ENCODE peak calls at places on chromosomes 12 and 14, in seven cellular contexts. C is GM23338, G is ovary, Y is left ventricle myocardium inferior, I is suprapubic skin, X is H9, Q is PC-3. E is an unnamed sample.
A peak's percentile ranks its signal among the peaks of the same experiment; 100 is the strongest.

GRCh38 chr12:65868133-65868705 is 43.9 kb downstream of the HMGA2 start:
- DNase-seq in G (no peak), X (no peak), Q (no peak), C (no peak), I (no peak), Y (no peak), E (no peak)

GRCh38 chr14:95432152-95433093 is 84.0 kb downstream of the SYNE3 start:
- DNase-seq in I (peak; percentile 55), X (peak; percentile 75), G (peak; percentile 68), C (peak; percentile 76), Y (peak; percentile 41), Q (peak; percentile 47), E (no peak)

GRCh38 chr12:38745601-38746000 is 159.8 kb downstream of the CPNE8 start:
- DNase-seq in C (peak; percentile 59), G (no peak), Y (no peak), Q (no peak), I (no peak), X (peak; percentile 32), E (no peak)

GRCh38 chr12:83826112-83826511 is 1086.5 kb downstream of the SLC6A15 start:
- DNase-seq in X (peak; percentile 84), Q (peak; percentile 79), I (no peak), G (no peak), C (peak; percentile 76), Y (no peak), E (no peak)

GRCh38 chr14:28745176-28745575 is 21.4 kb upstream of the FOXG1 start:
- DNase-seq in Y (no peak), Q (no peak), C (no peak), G (no peak), I (no peak), X (no peak), E (no peak)

GRCh38 chr14:88210426-88210825 is 112.6 kb downstream of the KCNK10 start:
- DNase-seq in X (no peak), Y (peak; percentile 32), C (no peak), G (peak; percentile 29), I (no peak), Q (no peak), E (no peak)

GRCh38 chr12:52132754-52133161 is 53.3 kb downstream of the SMIM41 start:
- DNase-seq in C (no peak), I (no peak), Q (no peak), Y (no peak), G (no peak), X (no peak), E (no peak)

GRCh38 chr14:106605548-106606448 is 1079.4 kb downstream of the TMEM121 start:
- DNase-seq in G (no peak), Q (no peak), C (no peak), Y (peak; percentile 18), X (no peak), I (no peak), E (no peak)

GRCh38 chr12:121513464-121514183 is 67.2 kb downstream of the KDM2B start:
- DNase-seq in Q (peak; percentile 44), X (peak; percentile 94), C (peak; percentile 82), G (no peak), I (no peak), Y (no peak), E (no peak)

GRCh38 chr12:104929926-104930325 is 28.2 kb downstream of the SLC41A2 start:
- DNase-seq in C (no peak), X (no peak), Y (no peak), Q (no peak), G (no peak), I (no peak), E (no peak)

GRCh38 chr12:83573676-83574075 is 887.0 kb downstream of the TMTC2 start:
- DNase-seq in X (no peak), I (no peak), C (no peak), G (no peak), Y (no peak), Q (peak; percentile 88), E (no peak)

GRCh38 chr14:74400328-74400727 is 25.7 kb downstream of the SYNDIG1L start:
- DNase-seq in I (peak; percentile 16), G (no peak), Y (no peak), C (peak; percentile 73), Q (no peak), X (peak; percentile 71), E (peak; percentile 32)

GRCh38 chr14:76591270-76591669 is 170.0 kb upstream of the VASH1 start:
- DNase-seq in X (no peak), G (no peak), C (no peak), Q (no peak), I (no peak), Y (no peak), E (no peak)

GRCh38 chr12:47758834-47759690 is at the start of gene RAPGEF3:
- DNase-seq in G (peak; percentile 87), C (peak; percentile 91), X (peak; percentile 89), I (peak; percentile 91), Y (peak; percentile 87), Q (peak; percentile 87), E (peak; percentile 83)

GRCh38 chr12:103768467-103769123 is 72.4 kb downstream of the NT5DC3 start:
- DNase-seq in G (no peak), I (no peak), Q (peak; percentile 17), X (peak; percentile 50), C (no peak), Y (no peak), E (no peak)

GRCh38 chr14:89793367-89793716 is 161.2 kb downstream of the EFCAB11 start:
- DNase-seq in Y (no peak), Q (no peak), G (no peak), X (no peak), I (no peak), C (no peak), E (no peak)

GRCh38 chr12:87509233-87509820 is 519.9 kb downstream of the C12orf50 start:
- DNase-seq in Q (peak; percentile 82), G (no peak), I (no peak), C (peak; percentile 5), X (no peak), Y (no peak), E (no peak)

GRCh38 chr14:25413058-25413457 is 363.1 kb upstream of the STXBP6 start:
- DNase-seq in G (no peak), C (no peak), Y (no peak), X (no peak), I (no peak), Q (no peak), E (no peak)

GRCh38 chr14:25406818-25407217 is 356.9 kb upstream of the STXBP6 start:
- DNase-seq in C (peak; percentile 90), Q (peak; percentile 57), Y (no peak), G (no peak), I (no peak), X (peak; percentile 56), E (no peak)

DNA sequence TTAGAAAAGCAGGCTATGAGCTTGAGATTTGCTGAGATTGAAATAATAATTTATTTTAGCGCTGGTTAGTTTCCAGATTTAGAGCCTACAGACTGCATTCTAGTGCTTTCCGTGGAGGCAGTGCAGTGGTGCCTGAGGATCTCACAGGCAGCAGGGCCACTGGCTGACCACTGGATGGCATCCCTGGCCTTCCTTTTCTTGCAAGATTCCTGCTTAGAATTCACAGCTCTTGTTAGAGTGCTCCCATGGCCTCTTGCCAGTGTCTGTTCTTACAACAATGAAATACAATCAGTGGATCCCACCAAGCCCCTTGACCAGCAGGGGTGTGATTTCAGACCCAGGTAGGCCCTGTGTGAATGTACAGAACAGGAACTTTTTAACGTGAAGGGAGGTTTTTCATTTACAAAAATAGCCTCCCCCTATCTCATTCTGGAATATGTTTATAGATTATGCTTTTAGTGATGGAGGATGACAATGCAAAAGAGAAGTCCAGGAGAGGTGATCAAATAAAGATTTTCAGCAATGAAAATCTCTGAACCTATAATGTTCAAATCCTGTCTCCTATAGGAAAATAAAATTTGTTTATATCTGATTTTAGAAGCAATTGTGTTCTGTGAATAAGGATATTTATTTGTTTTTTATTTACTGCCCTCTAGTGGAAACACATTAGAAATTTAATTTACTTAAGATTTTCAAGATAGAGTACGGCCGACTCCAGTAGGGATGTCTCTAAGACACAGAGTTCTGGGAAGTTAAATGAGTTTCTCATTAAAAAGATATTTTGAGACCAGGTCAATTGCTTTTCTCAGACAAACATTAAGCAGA is 362.2 kb upstream of the STXBP6 start:
- DNase-seq in Y (no peak), I (no peak), G (no peak), X (peak; percentile 77), C (peak; percentile 71), Q (peak; percentile 7), E (no peak)
- TF ChIP-seq CTCF in Y (peak; percentile 29), I (no peak), G (no peak), X (peak; percentile 64), C (peak; percentile 53), Q (peak; percentile 48), E (no peak)

GRCh38 chr14:63896278-63896720 is 43.5 kb downstream of the SYNE2 start:
- DNase-seq in X (no peak), C (no peak), Q (peak; percentile 73), I (no peak), Y (peak; percentile 49), G (peak; percentile 67), E (peak; percentile 80)
- H3K4me1 ChIP-seq in X (peaks cover 4% of the 10 kb centered on the region), C (peaks cover 15% of the 10 kb centered on the region), Q (peaks cover 9% of the 10 kb centered on the region), I (peaks cover 70% of the 10 kb centered on the region), Y (peaks cover 94% of the 10 kb centered on the region), G (peaks cover 17% of the 10 kb centered on the region), E (peaks cover 61% of the 10 kb centered on the region)

DNA sequence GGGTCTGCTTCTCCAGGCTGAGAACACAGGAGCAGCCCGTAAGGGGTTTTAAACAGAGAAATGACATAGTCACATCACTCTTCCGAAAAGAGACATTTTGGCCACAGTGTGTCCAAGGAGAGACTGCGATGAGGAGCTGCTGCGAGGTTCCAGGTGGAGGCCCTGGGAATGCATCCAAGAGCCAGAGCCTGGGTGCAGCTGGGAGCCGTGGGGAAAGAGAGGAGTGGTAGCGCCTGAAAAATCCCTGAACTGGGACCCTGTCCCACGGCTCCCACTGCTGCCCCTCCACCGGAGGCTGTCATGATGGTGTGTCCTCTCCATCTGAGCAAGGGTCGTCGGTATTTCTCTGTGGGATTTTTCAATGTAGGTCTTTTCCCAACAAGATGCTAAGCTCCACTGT is 146.9 kb downstream of the BCL11B start:
- DNase-seq in C (no peak), I (no peak), G (no peak), Y (no peak), Q (no peak), X (no peak), E (no peak)
- TF ChIP-seq CTCF in C (no peak), I (no peak), G (no peak), Y (no peak), Q (no peak), X (no peak), E (no peak)

DNA sequence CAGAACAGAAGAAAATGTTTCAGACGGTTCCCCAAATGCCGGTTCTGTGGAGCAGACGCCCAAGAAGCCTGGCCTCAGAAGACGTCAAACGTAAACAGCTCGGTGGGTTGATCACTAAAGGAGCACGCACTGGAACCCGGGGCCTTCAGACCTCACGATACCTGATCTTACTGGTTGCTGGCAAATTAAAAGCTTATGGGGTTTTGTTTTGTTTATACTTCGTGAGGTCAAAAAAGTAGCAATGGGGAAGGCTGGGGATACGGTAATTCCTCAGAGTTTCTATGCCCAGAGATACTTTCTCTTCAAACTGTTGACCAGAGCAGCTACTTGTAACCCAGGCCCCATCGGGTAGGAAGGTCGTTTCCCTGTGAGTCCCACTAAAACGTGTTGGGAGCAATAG is 1.7 kb downstream of the CDKN1B start:
- DNase-seq in X (no peak), G (no peak), Q (peak; percentile 10), C (peak; percentile 28), I (no peak), Y (no peak), E (no peak)
- H3K4me1 ChIP-seq in X (peaks cover 7% of the 10 kb centered on the region), G (peaks cover 14% of the 10 kb centered on the region), Q (peaks cover 49% of the 10 kb centered on the region), C (peaks cover 58% of the 10 kb centered on the region), I (peaks cover 77% of the 10 kb centered on the region), Y (peaks cover 97% of the 10 kb centered on the region), E (peaks cover 62% of the 10 kb centered on the region)

E was measured in tibial artery.